ENCODE peak calls at places on chromosomes 5 and 9, in six cellular contexts. One of them, this sample, is unnamed.

GRCh38 chr5:160118349-160119141 is 705 bp downstream of the PWWP2A start:
- DNase-seq in activated naive CD8-positive, alpha-beta T cell treated with anti-CD3 and anti-CD28 coated beads, Interleukin-2, amount 50 U/mL, for 24 hours: peak
- DNase-seq in iris pigment epithelial cell: no peak
- DNase-seq in stimulated activated CD8-positive, alpha-beta memory T cell treated with anti-CD3 and anti-CD28 coated beads, Interleukin-12 subunit alpha, Interleukin-12 subunit beta, amount 100 ng/mL, for 1 hour: peak
- DNase-seq in NCI-H774: peak
- DNase-seq in effector CD8-positive, alpha-beta T cell: peak
- DNase-seq in this sample: peak

GRCh38 chr5:179306191-179307005 is 38.9 kb downstream of the ADAMTS2 start:
- DNase-seq in iris pigment epithelial cell: no peak
- DNase-seq in activated naive CD8-positive, alpha-beta T cell treated with anti-CD3 and anti-CD28 coated beads, Interleukin-2, amount 50 U/mL, for 24 hours: no peak
- DNase-seq in stimulated activated CD8-positive, alpha-beta memory T cell treated with anti-CD3 and anti-CD28 coated beads, Interleukin-12 subunit alpha, Interleukin-12 subunit beta, amount 100 ng/mL, for 1 hour: no peak
- DNase-seq in effector CD8-positive, alpha-beta T cell: no peak
- DNase-seq in NCI-H774: no peak
- DNase-seq in this sample: no peak

GRCh38 chr9:112059145-112059979 is 115.7 kb downstream of the SUSD1 start:
- DNase-seq in activated naive CD8-positive, alpha-beta T cell treated with anti-CD3 and anti-CD28 coated beads, Interleukin-2, amount 50 U/mL, for 24 hours: no peak
- DNase-seq in effector CD8-positive, alpha-beta T cell: no peak
- DNase-seq in NCI-H774: no peak
- DNase-seq in iris pigment epithelial cell: peak
- DNase-seq in stimulated activated CD8-positive, alpha-beta memory T cell treated with anti-CD3 and anti-CD28 coated beads, Interleukin-12 subunit alpha, Interleukin-12 subunit beta, amount 100 ng/mL, for 1 hour: no peak
- DNase-seq in this sample: no peak

GRCh38 chr9:112754578-112754977 is 4.0 kb downstream of the SNX30 start:
- DNase-seq in activated naive CD8-positive, alpha-beta T cell treated with anti-CD3 and anti-CD28 coated beads, Interleukin-2, amount 50 U/mL, for 24 hours: peak
- DNase-seq in stimulated activated CD8-positive, alpha-beta memory T cell treated with anti-CD3 and anti-CD28 coated beads, Interleukin-12 subunit alpha, Interleukin-12 subunit beta, amount 100 ng/mL, for 1 hour: no peak
- DNase-seq in effector CD8-positive, alpha-beta T cell: no peak
- DNase-seq in NCI-H774: no peak
- DNase-seq in iris pigment epithelial cell: no peak
- DNase-seq in this sample: no peak

GRCh38 chr5:167614294-167615104 is 676.9 kb upstream of the WWC1 start:
- DNase-seq in NCI-H774: no peak
- DNase-seq in stimulated activated CD8-positive, alpha-beta memory T cell treated with anti-CD3 and anti-CD28 coated beads, Interleukin-12 subunit alpha, Interleukin-12 subunit beta, amount 100 ng/mL, for 1 hour: no peak
- DNase-seq in effector CD8-positive, alpha-beta T cell: no peak
- DNase-seq in activated naive CD8-positive, alpha-beta T cell treated with anti-CD3 and anti-CD28 coated beads, Interleukin-2, amount 50 U/mL, for 24 hours: no peak
- DNase-seq in iris pigment epithelial cell: no peak
- DNase-seq in this sample: no peak

GRCh38 chr5:68215888-68216736 is 556 bp downstream of the PIK3R1 start:
- DNase-seq in NCI-H774: peak
- DNase-seq in stimulated activated CD8-positive, alpha-beta memory T cell treated with anti-CD3 and anti-CD28 coated beads, Interleukin-12 subunit alpha, Interleukin-12 subunit beta, amount 100 ng/mL, for 1 hour: peak
- DNase-seq in activated naive CD8-positive, alpha-beta T cell treated with anti-CD3 and anti-CD28 coated beads, Interleukin-2, amount 50 U/mL, for 24 hours: peak
- DNase-seq in iris pigment epithelial cell: no peak
- DNase-seq in effector CD8-positive, alpha-beta T cell: peak
- DNase-seq in this sample: peak

GRCh38 chr5:170552486-170553122 is 48.8 kb downstream of the KCNIP1 start:
- DNase-seq in effector CD8-positive, alpha-beta T cell: no peak
- DNase-seq in iris pigment epithelial cell: peak
- DNase-seq in NCI-H774: no peak
- DNase-seq in activated naive CD8-positive, alpha-beta T cell treated with anti-CD3 and anti-CD28 coated beads, Interleukin-2, amount 50 U/mL, for 24 hours: no peak
- DNase-seq in stimulated activated CD8-positive, alpha-beta memory T cell treated with anti-CD3 and anti-CD28 coated beads, Interleukin-12 subunit alpha, Interleukin-12 subunit beta, amount 100 ng/mL, for 1 hour: no peak
- DNase-seq in this sample: peak

GRCh38 chr9:35649431-35650340 is 1.0 kb downstream of the SIT1 start:
- DNase-seq in NCI-H774: no peak
- DNase-seq in stimulated activated CD8-positive, alpha-beta memory T cell treated with anti-CD3 and anti-CD28 coated beads, Interleukin-12 subunit alpha, Interleukin-12 subunit beta, amount 100 ng/mL, for 1 hour: no peak
- DNase-seq in activated naive CD8-positive, alpha-beta T cell treated with anti-CD3 and anti-CD28 coated beads, Interleukin-2, amount 50 U/mL, for 24 hours: peak
- DNase-seq in iris pigment epithelial cell: no peak
- DNase-seq in effector CD8-positive, alpha-beta T cell: peak
- DNase-seq in this sample: no peak

GRCh38 chr5:176429972-176430371 is 13.6 kb upstream of the CLTB start:
- DNase-seq in iris pigment epithelial cell: no peak
- DNase-seq in stimulated activated CD8-positive, alpha-beta memory T cell treated with anti-CD3 and anti-CD28 coated beads, Interleukin-12 subunit alpha, Interleukin-12 subunit beta, amount 100 ng/mL, for 1 hour: no peak
- DNase-seq in effector CD8-positive, alpha-beta T cell: no peak
- DNase-seq in NCI-H774: no peak
- DNase-seq in activated naive CD8-positive, alpha-beta T cell treated with anti-CD3 and anti-CD28 coated beads, Interleukin-2, amount 50 U/mL, for 24 hours: no peak
- DNase-seq in this sample: no peak